ENCODE peak calls at places on chromosomes 5 and 9, in six cellular contexts. One of them, this sample, is unnamed.

GRCh38 chr5:122316652-122317051 is 4.6 kb downstream of the SNCAIP start:
- DNase-seq in astrocyte of the spinal cord: no peak
- DNase-seq in endothelial cell: no peak
- DNase-seq in mammary epithelial cell: no peak
- DNase-seq in HFFc6: no peak
- DNase-seq in glutamatergic neuron: no peak
- DNase-seq in this sample: no peak

GRCh38 chr9:69976165-69976564 is 67.5 kb upstream of the MAMDC2 start:
- DNase-seq in glutamatergic neuron: no peak
- DNase-seq in HFFc6: peak
- DNase-seq in astrocyte of the spinal cord: peak
- DNase-seq in endothelial cell: peak
- DNase-seq in mammary epithelial cell: peak
- DNase-seq in this sample: no peak

GRCh38 chr5:134510970-134511795 is 14.3 kb upstream of the JADE2 start:
- DNase-seq in mammary epithelial cell: peak
- DNase-seq in HFFc6: peak
- DNase-seq in endothelial cell: no peak
- DNase-seq in astrocyte of the spinal cord: peak
- DNase-seq in glutamatergic neuron: no peak
- DNase-seq in this sample: no peak

GRCh38 chr9:69430206-69430605 is 105.2 kb downstream of the ENTREP1 start:
- DNase-seq in astrocyte of the spinal cord: no peak
- DNase-seq in glutamatergic neuron: no peak
- DNase-seq in HFFc6: no peak
- DNase-seq in endothelial cell: no peak
- DNase-seq in mammary epithelial cell: no peak
- DNase-seq in this sample: no peak

GRCh38 chr9:7150153-7150890 is 392.5 kb downstream of the KDM4C start:
- DNase-seq in mammary epithelial cell: no peak
- DNase-seq in astrocyte of the spinal cord: no peak
- DNase-seq in HFFc6: no peak
- DNase-seq in endothelial cell: no peak
- DNase-seq in glutamatergic neuron: no peak
- DNase-seq in this sample: no peak

GRCh38 chr5:32390819-32391591 is 53.5 kb downstream of the ZFR start:
- DNase-seq in glutamatergic neuron: no peak
- DNase-seq in mammary epithelial cell: peak
- DNase-seq in HFFc6: peak
- DNase-seq in endothelial cell: no peak
- DNase-seq in astrocyte of the spinal cord: peak
- DNase-seq in this sample: no peak

GRCh38 chr9:4333231-4333740 is 33.4 kb upstream of the GLIS3 start:
- DNase-seq in endothelial cell: no peak
- DNase-seq in mammary epithelial cell: no peak
- DNase-seq in HFFc6: no peak
- DNase-seq in glutamatergic neuron: no peak
- DNase-seq in astrocyte of the spinal cord: no peak
- DNase-seq in this sample: no peak

GRCh38 chr5:91848453-91848852 is 465.3 kb upstream of the ARRDC3 start:
- DNase-seq in mammary epithelial cell: peak
- DNase-seq in HFFc6: no peak
- DNase-seq in endothelial cell: no peak
- DNase-seq in glutamatergic neuron: no peak
- DNase-seq in astrocyte of the spinal cord: peak
- DNase-seq in this sample: no peak

GRCh38 chr5:98768160-98769005 is 5.1 kb upstream of the RGMB start:
- DNase-seq in mammary epithelial cell: no peak
- DNase-seq in astrocyte of the spinal cord: peak
- DNase-seq in glutamatergic neuron: peak
- DNase-seq in HFFc6: peak
- DNase-seq in endothelial cell: peak
- DNase-seq in this sample: peak

GRCh38 chr9:105055922-105056321 is 128.0 kb upstream of the ABCA1 start:
- DNase-seq in endothelial cell: no peak
- DNase-seq in mammary epithelial cell: no peak
- DNase-seq in glutamatergic neuron: no peak
- DNase-seq in HFFc6: no peak
- DNase-seq in astrocyte of the spinal cord: peak
- DNase-seq in this sample: no peak

GRCh38 chr9:114047717-114048116 is 30.4 kb downstream of the AMBP start:
- DNase-seq in mammary epithelial cell: no peak
- DNase-seq in glutamatergic neuron: no peak
- DNase-seq in endothelial cell: no peak
- DNase-seq in HFFc6: no peak
- DNase-seq in astrocyte of the spinal cord: no peak
- DNase-seq in this sample: no peak
- TF ChIP-seq CTCF in mammary epithelial cell: peak
- TF ChIP-seq CTCF in glutamatergic neuron: no peak
- TF ChIP-seq CTCF in endothelial cell: peak
- TF ChIP-seq CTCF in HFFc6: peak
- TF ChIP-seq CTCF in astrocyte of the spinal cord: peak
- TF ChIP-seq CTCF in this sample: no peak

GRCh38 chr9:75228893-75229292 is 140.6 kb downstream of the OSTF1 start:
- DNase-seq in astrocyte of the spinal cord: no peak
- DNase-seq in HFFc6: no peak
- DNase-seq in mammary epithelial cell: no peak
- DNase-seq in glutamatergic neuron: no peak
- DNase-seq in endothelial cell: no peak
- DNase-seq in this sample: no peak

GRCh38 chr9:75226403-75227139 is 138.3 kb downstream of the OSTF1 start:
- DNase-seq in endothelial cell: no peak
- DNase-seq in mammary epithelial cell: no peak
- DNase-seq in astrocyte of the spinal cord: no peak
- DNase-seq in HFFc6: no peak
- DNase-seq in glutamatergic neuron: no peak
- DNase-seq in this sample: no peak

GRCh38 chr9:75231167-75231566 is 142.9 kb downstream of the OSTF1 start:
- DNase-seq in glutamatergic neuron: no peak
- DNase-seq in astrocyte of the spinal cord: no peak
- DNase-seq in endothelial cell: no peak
- DNase-seq in mammary epithelial cell: no peak
- DNase-seq in HFFc6: no peak
- DNase-seq in this sample: no peak

GRCh38 chr9:75230469-75230868 is 142.2 kb downstream of the OSTF1 start:
- DNase-seq in HFFc6: no peak
- DNase-seq in glutamatergic neuron: no peak
- DNase-seq in endothelial cell: no peak
- DNase-seq in astrocyte of the spinal cord: no peak
- DNase-seq in mammary epithelial cell: no peak
- DNase-seq in this sample: no peak

GRCh38 chr9:75229605-75230332 is 141.5 kb downstream of the OSTF1 start:
- DNase-seq in mammary epithelial cell: peak
- DNase-seq in HFFc6: no peak
- DNase-seq in endothelial cell: no peak
- DNase-seq in glutamatergic neuron: no peak
- DNase-seq in astrocyte of the spinal cord: peak
- DNase-seq in this sample: no peak
- TF ChIP-seq CTCF in mammary epithelial cell: no peak
- TF ChIP-seq CTCF in HFFc6: no peak
- TF ChIP-seq CTCF in endothelial cell: no peak
- TF ChIP-seq CTCF in glutamatergic neuron: no peak
- TF ChIP-seq CTCF in astrocyte of the spinal cord: no peak
- TF ChIP-seq CTCF in this sample: no peak

GRCh38 chr9:87771251-87772006 is 45.5 kb downstream of the CTSL start:
- DNase-seq in HFFc6: no peak
- DNase-seq in endothelial cell: no peak
- DNase-seq in astrocyte of the spinal cord: no peak
- DNase-seq in glutamatergic neuron: no peak
- DNase-seq in mammary epithelial cell: no peak
- DNase-seq in this sample: peak

GRCh38 chr9:87766697-87767096 is 40.8 kb downstream of the CTSL start:
- DNase-seq in HFFc6: no peak
- DNase-seq in mammary epithelial cell: peak
- DNase-seq in astrocyte of the spinal cord: no peak
- DNase-seq in glutamatergic neuron: no peak
- DNase-seq in endothelial cell: no peak
- DNase-seq in this sample: no peak

GRCh38 chr9:87765521-87765920 is 39.6 kb downstream of the CTSL start:
- DNase-seq in glutamatergic neuron: no peak
- DNase-seq in mammary epithelial cell: peak
- DNase-seq in astrocyte of the spinal cord: no peak
- DNase-seq in HFFc6: no peak
- DNase-seq in endothelial cell: no peak
- DNase-seq in this sample: no peak

GRCh38 chr9:87770616-87771015 is 44.7 kb downstream of the CTSL start:
- DNase-seq in HFFc6: no peak
- DNase-seq in glutamatergic neuron: no peak
- DNase-seq in endothelial cell: no peak
- DNase-seq in mammary epithelial cell: no peak
- DNase-seq in astrocyte of the spinal cord: no peak
- DNase-seq in this sample: no peak
- TF ChIP-seq CTCF in HFFc6: no peak
- TF ChIP-seq CTCF in glutamatergic neuron: no peak
- TF ChIP-seq CTCF in endothelial cell: no peak
- TF ChIP-seq CTCF in mammary epithelial cell: no peak
- TF ChIP-seq CTCF in astrocyte of the spinal cord: no peak
- TF ChIP-seq CTCF in this sample: no peak

GRCh38 chr5:12947379-12947778 is 997.1 kb downstream of the DNAH5 start:
- DNase-seq in HFFc6: no peak
- DNase-seq in mammary epithelial cell: no peak
- DNase-seq in glutamatergic neuron: no peak
- DNase-seq in endothelial cell: no peak
- DNase-seq in astrocyte of the spinal cord: no peak
- DNase-seq in this sample: no peak
- TF ChIP-seq CTCF in HFFc6: no peak
- TF ChIP-seq CTCF in mammary epithelial cell: no peak
- TF ChIP-seq CTCF in glutamatergic neuron: no peak
- TF ChIP-seq CTCF in endothelial cell: no peak
- TF ChIP-seq CTCF in astrocyte of the spinal cord: no peak
- TF ChIP-seq CTCF in this sample: no peak

DNA sequence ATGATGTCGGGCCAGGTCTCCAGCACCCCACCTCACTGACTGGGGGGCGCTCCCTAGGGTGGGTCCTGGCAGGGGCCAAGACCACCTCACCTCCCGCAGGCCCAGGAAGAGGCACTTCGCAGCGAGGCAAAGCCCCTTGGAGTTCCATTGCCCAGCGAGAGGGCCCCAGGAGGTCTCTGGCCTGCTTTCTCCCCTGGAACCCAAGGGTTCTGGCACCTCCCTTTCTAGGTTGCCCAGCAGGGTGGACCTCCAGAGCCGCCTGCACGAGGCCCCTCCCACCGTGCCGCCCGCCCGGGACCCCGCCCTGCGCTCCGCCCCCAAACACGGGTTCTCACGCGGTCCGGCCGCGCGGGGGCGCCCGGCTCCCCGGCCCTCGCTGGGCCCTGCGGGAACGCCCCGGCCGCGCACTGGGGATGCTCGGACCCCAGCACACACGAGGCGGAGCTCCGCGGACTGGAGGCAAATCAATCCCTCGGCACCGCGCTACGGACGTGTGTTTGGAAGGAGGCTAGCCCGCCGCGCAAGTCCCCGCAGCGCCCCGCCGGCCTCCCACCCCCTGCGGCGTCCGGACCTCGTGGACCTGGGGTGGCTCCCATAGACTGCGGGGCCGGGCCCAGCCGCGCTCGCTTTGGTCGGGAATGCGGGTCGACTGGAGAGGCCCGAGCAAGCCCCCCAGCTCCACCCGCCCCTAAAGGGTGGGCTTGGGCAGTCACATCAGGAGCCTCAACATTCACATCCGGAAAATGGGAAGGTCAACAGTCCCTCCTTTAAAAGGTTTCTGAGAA is 99.5 kb upstream of the LMX1B start:
- DNase-seq in HFFc6: peak
- DNase-seq in mammary epithelial cell: peak
- DNase-seq in glutamatergic neuron: peak
- DNase-seq in endothelial cell: peak
- DNase-seq in astrocyte of the spinal cord: no peak
- DNase-seq in this sample: peak
- TF ChIP-seq CTCF in HFFc6: peak
- TF ChIP-seq CTCF in mammary epithelial cell: peak
- TF ChIP-seq CTCF in glutamatergic neuron: peak
- TF ChIP-seq CTCF in endothelial cell: peak
- TF ChIP-seq CTCF in astrocyte of the spinal cord: peak
- TF ChIP-seq CTCF in this sample: peak

GRCh38 chr9:115930472-115930871 is 223.1 kb upstream of the PAPPA start:
- DNase-seq in endothelial cell: no peak
- DNase-seq in glutamatergic neuron: no peak
- DNase-seq in HFFc6: no peak
- DNase-seq in mammary epithelial cell: no peak
- DNase-seq in astrocyte of the spinal cord: no peak
- DNase-seq in this sample: no peak
- TF ChIP-seq CTCF in endothelial cell: no peak
- TF ChIP-seq CTCF in glutamatergic neuron: no peak
- TF ChIP-seq CTCF in HFFc6: no peak
- TF ChIP-seq CTCF in mammary epithelial cell: no peak
- TF ChIP-seq CTCF in astrocyte of the spinal cord: no peak
- TF ChIP-seq CTCF in this sample: no peak

DNA sequence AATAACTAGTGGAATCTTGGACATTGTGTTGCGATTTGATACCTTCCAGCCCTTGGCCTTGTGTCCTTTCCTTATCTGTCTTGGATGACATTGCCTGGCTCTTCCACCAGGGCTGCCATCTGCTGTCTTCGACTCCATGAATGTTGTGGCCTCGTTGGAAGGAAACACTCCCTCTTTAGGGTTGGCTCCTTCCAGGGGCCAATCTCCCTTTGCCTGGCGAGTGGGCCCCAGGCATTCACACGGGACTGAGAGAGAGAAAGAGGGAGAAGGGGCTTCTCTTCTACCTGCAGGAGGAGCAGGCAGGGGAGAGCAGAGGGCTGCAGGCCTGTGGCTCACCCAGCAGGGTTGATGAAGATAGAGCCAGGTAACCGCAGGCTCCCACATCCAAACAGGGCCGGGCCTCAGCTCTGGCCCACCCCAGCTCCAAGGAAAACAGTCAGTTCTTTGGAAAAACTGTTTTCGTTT is 31.3 kb downstream of the FGF1 start:
- DNase-seq in astrocyte of the spinal cord: no peak
- DNase-seq in mammary epithelial cell: no peak
- DNase-seq in endothelial cell: no peak
- DNase-seq in glutamatergic neuron: no peak
- DNase-seq in HFFc6: no peak
- DNase-seq in this sample: no peak
- TF ChIP-seq CTCF in astrocyte of the spinal cord: peak
- TF ChIP-seq CTCF in mammary epithelial cell: no peak
- TF ChIP-seq CTCF in endothelial cell: peak
- TF ChIP-seq CTCF in glutamatergic neuron: no peak
- TF ChIP-seq CTCF in HFFc6: peak
- TF ChIP-seq CTCF in this sample: no peak

GRCh38 chr9:33297455-33297854 is 7.1 kb downstream of the NFX1 start:
- DNase-seq in HFFc6: no peak
- DNase-seq in astrocyte of the spinal cord: no peak
- DNase-seq in endothelial cell: no peak
- DNase-seq in mammary epithelial cell: no peak
- DNase-seq in glutamatergic neuron: no peak
- DNase-seq in this sample: no peak
- TF ChIP-seq CTCF in HFFc6: no peak
- TF ChIP-seq CTCF in astrocyte of the spinal cord: no peak
- TF ChIP-seq CTCF in endothelial cell: no peak
- TF ChIP-seq CTCF in mammary epithelial cell: no peak
- TF ChIP-seq CTCF in glutamatergic neuron: no peak
- TF ChIP-seq CTCF in this sample: no peak